ENCODE peak calls at places on chromosomes 7 and 10, in four cellular contexts. One of them, this sample, is unnamed.

GRCh38 chr10:51001587-51001986 is 72.7 kb upstream of the PRKG1 start:
- DNase-seq in GM23338: peak
- DNase-seq in IMR-90: no peak
- DNase-seq in HFF-Myc: no peak
- DNase-seq in this sample: peak

GRCh38 chr7:128236924-128237586 is 4.0 kb upstream of the LEP start:
- DNase-seq in GM23338: peak
- DNase-seq in IMR-90: peak
- DNase-seq in HFF-Myc: peak
- DNase-seq in this sample: peak

GRCh38 chr10:17737021-17737965 is 14.7 kb upstream of the TMEM236 start:
- DNase-seq in GM23338: peak
- DNase-seq in IMR-90: peak
- DNase-seq in HFF-Myc: no peak
- DNase-seq in this sample: peak

GRCh38 chr7:47905071-47905920 is 43.0 kb downstream of the PKD1L1 start:
- DNase-seq in GM23338: no peak
- DNase-seq in IMR-90: no peak
- DNase-seq in HFF-Myc: no peak
- DNase-seq in this sample: peak

GRCh38 chr10:77496941-77497420 is 140.6 kb downstream of the KCNMA1 start:
- DNase-seq in GM23338: no peak
- DNase-seq in IMR-90: peak
- DNase-seq in HFF-Myc: no peak
- DNase-seq in this sample: no peak

GRCh38 chr7:112031689-112032088 is 174.5 kb downstream of the DOCK4 start:
- DNase-seq in GM23338: no peak
- DNase-seq in IMR-90: no peak
- DNase-seq in HFF-Myc: no peak
- DNase-seq in this sample: no peak

GRCh38 chr10:16186564-16186963 is 250.2 kb upstream of the PTER start:
- DNase-seq in GM23338: peak
- DNase-seq in IMR-90: no peak
- DNase-seq in HFF-Myc: no peak
- DNase-seq in this sample: no peak

GRCh38 chr7:46515844-46516590 is 594.9 kb upstream of the IGFBP3 start:
- DNase-seq in GM23338: no peak
- DNase-seq in IMR-90: no peak
- DNase-seq in HFF-Myc: no peak
- DNase-seq in this sample: no peak

GRCh38 chr7:72785166-72785955 is 42.6 kb downstream of the TYW1B start:
- DNase-seq in GM23338: no peak
- DNase-seq in IMR-90: peak
- DNase-seq in HFF-Myc: no peak
- DNase-seq in this sample: peak

GRCh38 chr10:31083765-31084184 is 52.1 kb upstream of the ZNF438 start:
- DNase-seq in GM23338: peak
- DNase-seq in IMR-90: peak
- DNase-seq in HFF-Myc: peak
- DNase-seq in this sample: peak

GRCh38 chr10:3192856-3193635 is 20.5 kb upstream of the PITRM1 start:
- DNase-seq in GM23338: peak
- DNase-seq in IMR-90: peak
- DNase-seq in HFF-Myc: no peak
- DNase-seq in this sample: peak

GRCh38 chr10:71527135-71527534 is 130.4 kb downstream of the CDH23 start:
- DNase-seq in GM23338: no peak
- DNase-seq in IMR-90: no peak
- DNase-seq in HFF-Myc: no peak
- DNase-seq in this sample: no peak

GRCh38 chr7:88357295-88357694 is 50.6 kb upstream of the STEAP4 start:
- DNase-seq in GM23338: peak
- DNase-seq in IMR-90: no peak
- DNase-seq in HFF-Myc: no peak
- DNase-seq in this sample: peak

GRCh38 chr7:2754086-2754485 is 66.1 kb downstream of the AMZ1 start:
- DNase-seq in GM23338: no peak
- DNase-seq in IMR-90: no peak
- DNase-seq in HFF-Myc: no peak
- DNase-seq in this sample: no peak

GRCh38 chr10:16440396-16441105 is 3.7 kb downstream of the PTER start:
- DNase-seq in GM23338: no peak
- DNase-seq in IMR-90: no peak
- DNase-seq in HFF-Myc: no peak
- DNase-seq in this sample: peak

GRCh38 chr7:99375070-99375807 is 709 bp downstream of the ARPC1B start:
- DNase-seq in GM23338: peak
- DNase-seq in IMR-90: peak
- DNase-seq in HFF-Myc: no peak
- DNase-seq in this sample: peak

GRCh38 chr10:22821501-22821900 is 106.4 kb upstream of the ARMC3 start:
- DNase-seq in GM23338: no peak
- DNase-seq in IMR-90: peak
- DNase-seq in HFF-Myc: peak
- DNase-seq in this sample: peak

GRCh38 chr7:106418094-106418493 is 133.3 kb upstream of the NAMPT start:
- DNase-seq in GM23338: no peak
- DNase-seq in IMR-90: peak
- DNase-seq in HFF-Myc: no peak
- DNase-seq in this sample: peak
- H3K4me3 ChIP-seq in GM23338: no peak
- H3K4me3 ChIP-seq in IMR-90: no peak
- H3K4me3 ChIP-seq in HFF-Myc: no peak
- H3K4me3 ChIP-seq in this sample: no peak

GRCh38 chr10:124677871-124678565 is 66.2 kb downstream of the FAM53B start:
- DNase-seq in GM23338: no peak
- DNase-seq in IMR-90: peak
- DNase-seq in HFF-Myc: peak
- DNase-seq in this sample: no peak
- TF ChIP-seq CTCF in GM23338: no peak
- TF ChIP-seq CTCF in IMR-90: no peak
- TF ChIP-seq CTCF in HFF-Myc: no peak
- TF ChIP-seq CTCF in this sample: no peak

DNA sequence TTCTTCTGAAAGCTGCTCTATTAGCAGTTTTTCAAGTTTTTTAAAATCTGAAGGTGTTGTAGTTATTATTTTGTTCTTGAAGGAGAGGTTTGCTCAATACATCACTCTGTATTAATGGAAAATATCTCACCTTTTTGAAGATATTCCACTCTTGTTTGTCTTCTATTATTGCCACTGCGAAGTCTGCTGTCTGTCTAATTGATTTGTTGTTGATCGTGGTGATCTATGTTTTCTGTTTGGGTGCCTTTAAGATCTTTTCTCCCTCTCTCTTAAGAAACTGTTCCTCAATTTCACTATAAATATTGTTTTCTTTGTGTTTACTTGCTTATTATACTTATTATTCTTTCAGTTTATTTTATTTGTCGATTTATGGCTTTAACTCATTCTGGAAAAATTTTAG is 64.9 kb upstream of the FZD8 start:
- DNase-seq in GM23338: no peak
- DNase-seq in IMR-90: no peak
- DNase-seq in HFF-Myc: no peak
- DNase-seq in this sample: no peak
- H3K4me3 ChIP-seq in GM23338: no peak
- H3K4me3 ChIP-seq in IMR-90: no peak
- H3K4me3 ChIP-seq in HFF-Myc: no peak
- H3K4me3 ChIP-seq in this sample: no peak

GRCh38 chr7:122312789-122313188 is 8.2 kb upstream of the FEZF1 start:
- DNase-seq in GM23338: peak
- DNase-seq in IMR-90: no peak
- DNase-seq in HFF-Myc: no peak
- DNase-seq in this sample: no peak

GRCh38 chr7:122311280-122311679 is 6.7 kb upstream of the FEZF1 start:
- DNase-seq in GM23338: peak
- DNase-seq in IMR-90: no peak
- DNase-seq in HFF-Myc: no peak
- DNase-seq in this sample: no peak

GRCh38 chr7:122311719-122312118 is 7.2 kb upstream of the FEZF1 start:
- DNase-seq in GM23338: peak
- DNase-seq in IMR-90: no peak
- DNase-seq in HFF-Myc: no peak
- DNase-seq in this sample: no peak

GRCh38 chr7:122307228-122307619 is 2.7 kb upstream of the FEZF1 start:
- DNase-seq in GM23338: peak
- DNase-seq in IMR-90: no peak
- DNase-seq in HFF-Myc: no peak
- DNase-seq in this sample: no peak

GRCh38 chr7:122310119-122311021 is 5.8 kb upstream of the FEZF1 start:
- DNase-seq in GM23338: peak
- DNase-seq in IMR-90: no peak
- DNase-seq in HFF-Myc: no peak
- DNase-seq in this sample: peak
- TF ChIP-seq CTCF in GM23338: no peak
- TF ChIP-seq CTCF in IMR-90: no peak
- TF ChIP-seq CTCF in HFF-Myc: no peak
- TF ChIP-seq CTCF in this sample: no peak

DNA sequence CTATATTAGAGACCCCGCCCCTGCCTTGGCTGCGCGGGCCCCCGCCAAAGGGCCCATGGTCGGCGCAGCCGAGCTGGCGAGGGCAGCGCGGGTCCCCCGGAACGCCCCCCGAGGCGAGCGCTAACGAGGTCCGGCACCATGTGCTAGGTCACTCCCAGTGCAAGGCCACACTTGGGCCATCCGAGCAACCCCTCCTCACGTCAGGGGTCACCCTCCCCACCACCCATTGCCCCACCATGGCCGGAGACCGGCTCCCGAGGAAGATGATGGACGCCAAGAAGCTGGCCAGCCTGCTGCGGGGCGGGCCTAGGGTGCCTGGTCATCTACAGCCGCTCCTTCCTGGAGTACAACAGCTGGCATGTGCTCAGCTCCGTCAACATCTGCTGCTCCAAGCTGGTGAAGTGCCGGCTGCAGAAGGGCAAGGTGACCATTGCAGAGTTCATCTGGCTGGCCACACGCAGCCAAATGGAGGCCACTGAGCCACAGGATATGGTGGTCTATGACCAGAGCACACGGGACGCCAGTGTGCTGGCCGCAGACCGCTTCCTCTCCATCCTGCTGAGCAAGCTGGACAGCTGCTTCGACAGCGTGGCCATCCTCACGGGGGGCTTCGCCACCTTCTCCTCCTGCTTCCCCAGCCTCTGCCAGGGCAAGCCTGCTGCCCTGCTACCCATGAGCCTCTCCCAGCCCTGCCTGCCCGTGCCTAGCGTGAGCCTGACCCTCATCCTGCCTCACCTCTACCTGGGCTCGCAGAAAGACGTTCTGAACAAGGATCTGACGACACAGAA is 12.4 kb upstream of the SEC24C start:
- DNase-seq in GM23338: no peak
- DNase-seq in IMR-90: no peak
- DNase-seq in HFF-Myc: no peak
- DNase-seq in this sample: no peak
- H3K4me3 ChIP-seq in GM23338: peak
- H3K4me3 ChIP-seq in IMR-90: no peak
- H3K4me3 ChIP-seq in HFF-Myc: peak
- H3K4me3 ChIP-seq in this sample: no peak

GRCh38 chr10:94496646-94497045 is 48.9 kb upstream of the HELLS start:
- DNase-seq in GM23338: no peak
- DNase-seq in IMR-90: no peak
- DNase-seq in HFF-Myc: no peak
- DNase-seq in this sample: no peak

GRCh38 chr10:94496010-94496409 is 49.6 kb upstream of the HELLS start:
- DNase-seq in GM23338: no peak
- DNase-seq in IMR-90: peak
- DNase-seq in HFF-Myc: no peak
- DNase-seq in this sample: peak

GRCh38 chr10:94500063-94500462 is 45.5 kb upstream of the HELLS start:
- DNase-seq in GM23338: peak
- DNase-seq in IMR-90: no peak
- DNase-seq in HFF-Myc: no peak
- DNase-seq in this sample: peak
- TF ChIP-seq CTCF in GM23338: peak
- TF ChIP-seq CTCF in IMR-90: peak
- TF ChIP-seq CTCF in HFF-Myc: peak
- TF ChIP-seq CTCF in this sample: peak

GRCh38 chr10:13765641-13766341 is 179.0 kb downstream of the PRPF18 start:
- DNase-seq in GM23338: no peak
- DNase-seq in IMR-90: no peak
- DNase-seq in HFF-Myc: no peak
- DNase-seq in this sample: no peak
- H3K4me3 ChIP-seq in GM23338: no peak
- H3K4me3 ChIP-seq in IMR-90: no peak
- H3K4me3 ChIP-seq in HFF-Myc: no peak
- H3K4me3 ChIP-seq in this sample: no peak

DNA sequence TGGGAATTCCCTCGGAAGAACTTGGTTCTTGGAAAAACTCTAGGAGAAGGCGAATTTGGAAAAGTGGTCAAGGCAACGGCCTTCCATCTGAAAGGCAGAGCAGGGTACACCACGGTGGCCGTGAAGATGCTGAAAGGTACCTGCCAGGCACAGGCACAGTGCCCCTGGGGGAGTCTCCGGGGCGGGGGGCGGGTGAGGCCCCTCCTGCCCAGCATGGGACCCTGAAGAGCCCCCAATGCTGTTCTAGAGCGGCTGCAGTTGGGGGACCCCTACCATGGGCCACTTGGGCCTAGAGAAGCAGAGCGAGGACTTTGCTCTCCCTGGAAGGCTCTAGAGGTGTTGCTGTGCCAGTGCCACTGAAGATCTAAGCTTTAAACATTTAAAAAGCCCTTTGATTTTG is 21.6 kb upstream of the CSGALNACT2 start:
- DNase-seq in GM23338: no peak
- DNase-seq in IMR-90: no peak
- DNase-seq in HFF-Myc: no peak
- DNase-seq in this sample: no peak
- TF ChIP-seq CTCF in GM23338: no peak
- TF ChIP-seq CTCF in IMR-90: no peak
- TF ChIP-seq CTCF in HFF-Myc: no peak
- TF ChIP-seq CTCF in this sample: no peak

GRCh38 chr10:10788761-10789160 is 228.9 kb upstream of the CELF2 start:
- DNase-seq in GM23338: no peak
- DNase-seq in IMR-90: no peak
- DNase-seq in HFF-Myc: no peak
- DNase-seq in this sample: no peak
- H3K4me3 ChIP-seq in GM23338: no peak
- H3K4me3 ChIP-seq in IMR-90: no peak
- H3K4me3 ChIP-seq in HFF-Myc: no peak
- H3K4me3 ChIP-seq in this sample: no peak

GRCh38 chr10:132407846-132408278 is 10.9 kb downstream of the PWWP2B start:
- DNase-seq in GM23338: peak
- DNase-seq in IMR-90: peak
- DNase-seq in HFF-Myc: no peak
- DNase-seq in this sample: peak
- TF ChIP-seq CTCF in GM23338: no peak
- TF ChIP-seq CTCF in IMR-90: no peak
- TF ChIP-seq CTCF in HFF-Myc: no peak
- TF ChIP-seq CTCF in this sample: peak

This sample was measured in choroid plexus epithelial cell.